ENCODE peak calls at places on chromosomes 7 and 10, in four cellular contexts. C is GM23248, H is fibroblast of lung, Y is HCT116. O is an unnamed sample.

GRCh38 chr7:151351027-151351426 is 9.4 kb downstream of the NUB1 start:
- DNase-seq in Y (no peak), H (no peak), C (no peak), O (no peak)

GRCh38 chr7:131284702-131285419 is 42.8 kb upstream of the MKLN1 start:
- DNase-seq in C (peak), H (peak), Y (no peak), O (no peak)

GRCh38 chr7:47342646-47343045 is 239.3 kb downstream of the TNS3 start:
- DNase-seq in H (no peak), Y (no peak), C (peak), O (no peak)

GRCh38 chr7:77245015-77245755 is 45.6 kb upstream of the FGL2 start:
- DNase-seq in H (no peak), C (no peak), Y (no peak), O (no peak)

GRCh38 chr7:15305002-15305600 is 256.7 kb downstream of the AGMO start:
- DNase-seq in Y (peak), H (peak), C (peak), O (peak)

GRCh38 chr7:35753761-35754603 is 46.9 kb upstream of the SEPTIN7 start:
- DNase-seq in Y (no peak), H (peak), C (no peak), O (no peak)

GRCh38 chr10:116665541-116666125 is 44.9 kb downstream of the PNLIPRP2 start:
- DNase-seq in H (peak), C (peak), Y (no peak), O (no peak)

GRCh38 chr10:130438861-130439260 is 302.7 kb downstream of the GLRX3 start:
- DNase-seq in C (no peak), H (no peak), Y (no peak), O (no peak)

GRCh38 chr10:133100706-133101463 is 13.2 kb downstream of the ADGRA1 start:
- DNase-seq in Y (no peak), H (no peak), C (peak), O (no peak)

GRCh38 chr10:112532053-112532658 is 85.1 kb downstream of the VTI1A start:
- DNase-seq in H (no peak), C (no peak), Y (no peak), O (no peak)

GRCh38 chr10:12351889-12352288 is 2.5 kb downstream of the CAMK1D start:
- DNase-seq in H (no peak), Y (no peak), C (no peak), O (no peak)

GRCh38 chr7:114047889-114048288 is 129.1 kb upstream of the PPP1R3A start:
- DNase-seq in C (peak), H (peak), Y (no peak), O (no peak)

GRCh38 chr7:14021069-14021468 is 31.6 kb upstream of the ETV1 start:
- DNase-seq in C (peak), H (peak), Y (peak), O (peak)

GRCh38 chr7:92953657-92954056 is 117.3 kb upstream of the CDK6 start:
- DNase-seq in C (peak), Y (no peak), H (no peak), O (no peak)

GRCh38 chr7:115300228-115300870 is 378.5 kb downstream of the MDFIC start:
- DNase-seq in C (peak), H (peak), Y (no peak), O (peak)

GRCh38 chr10:1050555-1050954 is 1.6 kb upstream of the IDI1 start:
- DNase-seq in Y (peak), C (peak), H (no peak), O (peak)

GRCh38 chr10:119824299-119824698 is 48.3 kb downstream of the MCMBP start:
- DNase-seq in Y (no peak), H (no peak), C (no peak), O (no peak)

GRCh38 chr10:119831656-119832055 is 41.0 kb downstream of the MCMBP start:
- DNase-seq in Y (no peak), C (no peak), H (no peak), O (no peak)

GRCh38 chr10:119826777-119827176 is 45.9 kb downstream of the MCMBP start:
- DNase-seq in Y (no peak), H (no peak), C (peak), O (no peak)

GRCh38 chr10:119829429-119829828 is 43.2 kb downstream of the MCMBP start:
- DNase-seq in Y (no peak), C (no peak), H (no peak), O (no peak)

DNA sequence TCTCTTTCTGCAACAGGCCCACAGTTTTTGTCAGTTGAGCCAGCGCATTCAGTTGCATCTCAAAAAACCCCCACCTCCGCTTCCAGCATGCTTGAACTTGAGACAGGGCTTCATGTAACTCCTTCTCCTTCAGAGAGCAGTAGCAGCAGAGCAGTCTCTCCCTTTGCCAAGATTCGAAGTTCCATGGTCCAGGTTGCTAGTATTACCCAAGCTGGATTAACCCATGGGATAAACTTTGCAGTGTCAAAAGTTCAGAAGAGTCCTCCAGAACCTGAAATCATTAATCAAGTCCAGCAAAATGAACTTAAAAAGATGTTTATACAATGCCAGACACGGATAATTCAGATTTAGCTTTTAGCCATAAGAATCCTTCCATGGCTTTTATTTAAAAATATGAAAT is 45.2 kb downstream of the MCMBP start:
- DNase-seq in Y (no peak), H (no peak), C (no peak), O (no peak)
- H3K9ac ChIP-seq in Y (no peak), H (no peak), C (no peak), O (no peak)

DNA sequence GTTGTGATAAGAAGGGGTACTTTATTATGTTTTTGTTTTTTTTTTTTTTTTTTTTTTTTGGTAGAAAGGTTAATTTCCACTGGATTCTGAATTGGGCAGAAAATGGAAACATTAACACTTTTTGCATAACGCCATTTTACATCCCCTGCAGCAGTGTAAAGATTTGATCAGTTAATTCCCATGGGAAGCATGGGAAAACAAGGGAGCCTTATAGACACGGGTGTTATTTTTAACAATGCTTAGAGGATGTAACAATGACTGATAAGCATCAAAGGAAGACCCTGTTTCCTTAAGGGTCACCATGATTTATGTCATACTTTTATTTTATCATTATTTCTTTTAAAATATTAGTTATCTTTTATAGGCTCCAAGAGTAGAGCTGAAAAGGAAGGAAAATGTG is 140.2 kb downstream of the CDK14 start:
- DNase-seq in Y (no peak), C (no peak), H (no peak), O (no peak)
- H3K4me3 ChIP-seq in Y (no peak), C (no peak), H (no peak), O (no peak)

GRCh38 chr7:1236831-1237701 is 4.4 kb downstream of the UNCX start:
- DNase-seq in C (no peak), H (no peak), Y (no peak), O (no peak)

GRCh38 chr7:1234049-1234691 is 1.5 kb downstream of the UNCX start:
- DNase-seq in C (no peak), Y (no peak), H (no peak), O (no peak)

GRCh38 chr7:1236132-1236655 is 3.5 kb downstream of the UNCX start:
- DNase-seq in H (no peak), C (no peak), Y (no peak), O (no peak)

GRCh38 chr7:1234794-1235500 is 2.3 kb downstream of the UNCX start:
- DNase-seq in Y (no peak), C (no peak), H (no peak), O (no peak)

GRCh38 chr7:1235501-1236131 is 2.9 kb downstream of the UNCX start:
- DNase-seq in C (peak), Y (no peak), H (no peak), O (no peak)
- TF ChIP-seq EZH2 in C (peak), Y (no peak), H (peak), O (peak)

DNA sequence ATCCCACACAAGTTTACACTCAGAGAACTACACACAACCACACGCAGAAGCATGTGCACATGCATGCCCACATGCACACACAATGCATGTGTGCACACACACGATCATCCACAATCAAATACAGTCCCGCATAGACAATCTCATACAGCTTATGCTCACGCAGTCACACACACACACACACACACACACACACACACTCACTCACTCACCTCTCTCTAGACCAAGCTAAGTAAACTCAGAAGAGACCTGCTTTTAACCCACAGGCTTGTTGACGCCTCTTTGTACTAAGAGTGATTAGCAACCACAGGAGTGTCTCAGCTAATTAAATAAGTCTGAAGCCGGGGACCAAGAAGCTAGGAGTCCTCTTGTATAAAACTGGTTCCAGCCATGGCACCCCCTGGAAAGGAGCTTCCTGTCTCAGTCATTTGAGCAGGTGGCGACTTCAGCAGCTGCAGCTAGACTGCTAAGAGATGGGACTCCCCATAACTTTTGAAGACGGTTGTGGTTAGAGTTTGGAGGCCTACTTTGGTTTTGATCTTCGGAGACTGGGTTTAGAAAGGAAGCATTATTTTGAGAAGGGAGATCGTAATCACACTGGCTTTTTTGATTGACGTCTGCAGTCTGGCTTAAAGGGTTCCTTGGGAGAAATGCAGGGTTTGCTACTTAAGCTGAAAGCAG is 82.3 kb upstream of the ADRB1 start:
- DNase-seq in H (no peak), C (no peak), Y (no peak), O (no peak)
- H3K9ac ChIP-seq in H (no peak), C (no peak), Y (no peak), O (no peak)

O was measured in PC-3.